ENCODE peak calls at places on chromosomes 12 and 14, in eight cellular contexts. M is lower lobe of right lung; H is stimulated activated CD4-positive, alpha-beta T cell treated with anti-CD3 and anti-CD28 coated beads, Interleukin-2, amount 100 ng/mL, for 48 hours; B is stimulated activated CD8-positive, alpha-beta memory T cell treated with anti-CD3 and anti-CD28 coated beads, Interleukin-2, amount 100 ng/mL, for 1 hour; W is NCI-H460; Q is HS-5; E is MG63; C is activated CD4-positive, alpha-beta T cell treated with anti-CD3 and anti-CD28 coated beads, Interleukin-2, amount 50 U/mL, for 48 hours. R is an unnamed sample.

GRCh38 chr14:100417466-100417865 is 94.3 kb downstream of the SLC25A47 start:
- DNase-seq in M (no peak), H (no peak), B (no peak), W (peak; percentile 95), Q (peak; percentile 86), E (peak; percentile 84), C (no peak), R (peak; percentile 88)

GRCh38 chr14:50052517-50052916 is 63.9 kb downstream of the VCPKMT start:
- DNase-seq in M (no peak), H (no peak), B (no peak), W (no peak), Q (no peak), E (no peak), C (no peak), R (no peak)

GRCh38 chr12:121791671-121792496 is 1.6 kb downstream of the RHOF start:
- DNase-seq in M (no peak), H (no peak), B (no peak), W (no peak), Q (no peak), E (no peak), C (peak; percentile 53), R (peak; percentile 85)

GRCh38 chr12:109480356-109480755 is 2.9 kb downstream of the UBE3B start:
- DNase-seq in M (no peak), H (no peak), B (no peak), W (no peak), Q (no peak), E (no peak), C (no peak), R (no peak)

GRCh38 chr12:124592481-124593160 is 25.2 kb upstream of the NCOR2 start:
- DNase-seq in M (no peak), H (no peak), B (no peak), W (no peak), Q (no peak), E (no peak), C (no peak), R (no peak)

GRCh38 chr12:75986001-75986739 is 45.4 kb downstream of the PHLDA1 start:
- DNase-seq in M (no peak), H (no peak), B (no peak), W (no peak), Q (no peak), E (no peak), C (no peak), R (no peak)

GRCh38 chr12:98939350-98939749 is 294.3 kb downstream of the APAF1 start:
- DNase-seq in M (no peak), H (no peak), B (no peak), W (no peak), Q (no peak), E (no peak), C (no peak), R (peak; percentile 48)

GRCh38 chr12:45232771-45233372 is 17.0 kb downstream of the ANO6 start:
- DNase-seq in M (no peak), H (no peak), B (no peak), W (peak; percentile 75), Q (peak; percentile 92), E (peak; percentile 89), C (peak; percentile 44), R (peak; percentile 92)

GRCh38 chr12:56631790-56632700 is 1.9 kb upstream of the BAZ2A start:
- DNase-seq in M (peak; percentile 88), H (peak; percentile 61), B (no peak), W (no peak), Q (no peak), E (peak; percentile 60), C (peak; percentile 68), R (peak; percentile 34)

GRCh38 chr14:63933110-63933509 is 80.3 kb downstream of the SYNE2 start:
- DNase-seq in M (no peak), H (no peak), B (no peak), W (no peak), Q (no peak), E (no peak), C (no peak), R (no peak)

GRCh38 chr14:99736600-99737371 is 52.7 kb downstream of the CYP46A1 start:
- DNase-seq in M (peak; percentile 51), H (no peak), B (no peak), W (no peak), Q (no peak), E (no peak), C (no peak), R (no peak)

GRCh38 chr12:19431407-19432308 is 7.6 kb upstream of the AEBP2 start:
- DNase-seq in M (no peak), H (peak; percentile 35), B (no peak), W (no peak), Q (peak; percentile 40), E (peak; percentile 93), C (peak; percentile 58), R (peak; percentile 41)

GRCh38 chr12:128120035-128120434 is 146.9 kb upstream of the TMEM132C start:
- DNase-seq in M (no peak), H (no peak), B (no peak), W (no peak), Q (no peak), E (no peak), C (no peak), R (no peak)

GRCh38 chr14:51619551-51619950 is 32.2 kb upstream of the FRMD6 start:
- DNase-seq in M (no peak), H (no peak), B (no peak), W (no peak), Q (no peak), E (no peak), C (no peak), R (no peak)